ENCODE peak calls at places on chromosomes 1 and 21, in four cellular contexts. W is ovary, L is retina, P is NCI-H345. F is an unnamed sample.

GRCh38 chr21:14740116-14740515 is 194.0 kb upstream of the SAMSN1 start:
- DNase-seq in P (no peak), W (no peak), L (no peak), F (no peak)

GRCh38 chr1:11518791-11519628 is 40.1 kb downstream of the DISP3 start:
- DNase-seq in L (no peak), P (no peak), W (no peak), F (no peak)

GRCh38 chr1:197995408-197996258 is 78.5 kb downstream of the LHX9 start:
- DNase-seq in L (no peak), W (no peak), P (no peak), F (no peak)

GRCh38 chr1:64136296-64136695 is 67.1 kb upstream of the UBE2U start:
- DNase-seq in L (no peak), P (no peak), W (no peak), F (no peak)

GRCh38 chr1:160097911-160098851 is at the start of gene IGSF8:
- DNase-seq in P (peak; percentile 98), L (peak; percentile 67), W (peak; percentile 94), F (peak; percentile 99)

GRCh38 chr1:208540724-208541123 is 296.5 kb upstream of the PLXNA2 start:
- DNase-seq in W (no peak), P (no peak), L (no peak), F (no peak)

GRCh38 chr1:241589524-241589923 is 50.6 kb downstream of the CHML start:
- DNase-seq in L (no peak), P (no peak), W (no peak), F (peak; percentile 54)

GRCh38 chr1:30664103-30664755 is 59.2 kb downstream of the MATN1 start:
- DNase-seq in L (no peak), W (no peak), P (no peak), F (no peak)

GRCh38 chr1:159211331-159212136 is 6.9 kb downstream of the ACKR1 start:
- DNase-seq in W (no peak), L (peak; percentile 64), P (peak; percentile 49), F (peak; percentile 46)